ENCODE peak calls at places on chromosomes 6 and 20, in six cellular contexts. G is left ventricle myocardium inferior; R is transverse colon; H is CD4-positive, CD25-positive, alpha-beta regulatory T cell; P is upper lobe of left lung; E is mammary epithelial cell. M is an unnamed sample.

GRCh38 chr6:49898904-49899566 is 32.7 kb upstream of the CRISP1 start:
- DNase-seq in G (no peak), R (no peak), H (no peak), P (no peak), E (no peak), M (no peak)

GRCh38 chr6:143592335-143592734 is 80.8 kb upstream of the FUCA2 start:
- DNase-seq in G (no peak), R (no peak), H (no peak), P (no peak), E (no peak), M (no peak)

GRCh38 chr20:43821795-43822194 is 92.9 kb upstream of the TOX2 start:
- DNase-seq in G (no peak), R (no peak), H (peak; percentile 35), P (no peak), E (peak; percentile 25), M (no peak)

GRCh38 chr20:60242836-60243520 is 284.8 kb downstream of the CDH26 start:
- DNase-seq in G (no peak), R (no peak), H (no peak), P (no peak), E (peak; percentile 75), M (no peak)

GRCh38 chr20:59141818-59142581 is 21.6 kb upstream of the ZNF831 start:
- DNase-seq in G (no peak), R (no peak), H (no peak), P (no peak), E (no peak), M (no peak)

GRCh38 chr6:130843575-130844320 is 16.5 kb downstream of the SMLR1 start:
- DNase-seq in G (no peak), R (no peak), H (peak; percentile 68), P (no peak), E (peak; percentile 23), M (no peak)

GRCh38 chr20:13101701-13102100 is 92.9 kb downstream of the SPTLC3 start:
- DNase-seq in G (no peak), R (no peak), H (no peak), P (no peak), E (no peak), M (no peak)

GRCh38 chr6:138989098-138989983 is 1.3 kb upstream of the REPS1 start:
- DNase-seq in G (no peak), R (no peak), H (no peak), P (no peak), E (no peak), M (no peak)

GRCh38 chr6:34142599-34142998 is 3.3 kb downstream of the GRM4 start:
- DNase-seq in G (no peak), R (no peak), H (no peak), P (no peak), E (peak; percentile 20), M (no peak)

GRCh38 chr20:50409495-50409894 is 100.7 kb upstream of the PTPN1 start:
- DNase-seq in G (no peak), R (no peak), H (no peak), P (no peak), E (no peak), M (no peak)

GRCh38 chr6:12555781-12556180 is 160.8 kb upstream of the PHACTR1 start:
- DNase-seq in G (no peak), R (no peak), H (no peak), P (no peak), E (no peak), M (no peak)

GRCh38 chr6:98382246-98382645 is 452.1 kb upstream of the POU3F2 start:
- DNase-seq in G (no peak), R (no peak), H (no peak), P (no peak), E (no peak), M (no peak)

GRCh38 chr6:163327936-163328335 is 86.6 kb upstream of the QKI start:
- DNase-seq in G (no peak), R (no peak), H (no peak), P (no peak), E (no peak), M (no peak)

GRCh38 chr6:167450631-167451030 is 125.7 kb downstream of the TTLL2 start:
- DNase-seq in G (no peak), R (peak; percentile 24), H (no peak), P (no peak), E (no peak), M (no peak)

GRCh38 chr6:37373822-37374514 is 20.2 kb downstream of the RNF8 start:
- DNase-seq in G (no peak), R (no peak), H (no peak), P (no peak), E (peak; percentile 28), M (no peak)

GRCh38 chr20:58045156-58045555 is 183.3 kb downstream of the ANKRD60 start:
- DNase-seq in G (no peak), R (no peak), H (no peak), P (no peak), E (no peak), M (no peak)

GRCh38 chr6:45970326-45970725 is 45.3 kb downstream of the CLIC5 start:
- DNase-seq in G (no peak), R (peak; percentile 45), H (no peak), P (no peak), E (no peak), M (no peak)

GRCh38 chr20:31704225-31705119 is 18.2 kb downstream of the BCL2L1 start:
- DNase-seq in G (peak; percentile 34), R (peak; percentile 87), H (no peak), P (no peak), E (peak; percentile 97), M (peak; percentile 85)

GRCh38 chr6:26651382-26651781 is 8.2 kb downstream of the ZNF322 start:
- DNase-seq in G (no peak), R (no peak), H (no peak), P (no peak), E (no peak), M (no peak)
- H3K9me3 ChIP-seq in G (peaks cover 18% of the 10 kb centered on the region), R (peaks cover 3% of the 10 kb centered on the region), H (peaks cover 35% of the 10 kb centered on the region), P (no peaks in the 10 kb centered on the region), E (peaks cover 3% of the 10 kb centered on the region), M (no peaks in the 10 kb centered on the region)

GRCh38 chr20:38340693-38341092 is 5.6 kb upstream of the LBP start:
- DNase-seq in G (no peak), R (no peak), H (no peak), P (no peak), E (no peak), M (no peak)

GRCh38 chr20:38343798-38344701 is 2.2 kb upstream of the LBP start:
- DNase-seq in G (no peak), R (no peak), H (no peak), P (no peak), E (no peak), M (no peak)

GRCh38 chr20:38343107-38343797 is 3.0 kb upstream of the LBP start:
- DNase-seq in G (no peak), R (peak; percentile 62), H (no peak), P (peak; percentile 43), E (no peak), M (no peak)

GRCh38 chr20:38342196-38342595 is 4.1 kb upstream of the LBP start:
- DNase-seq in G (no peak), R (no peak), H (no peak), P (no peak), E (no peak), M (no peak)

GRCh38 chr20:38342716-38343106 is 3.6 kb upstream of the LBP start:
- DNase-seq in G (no peak), R (no peak), H (no peak), P (no peak), E (no peak), M (no peak)
- H3K27ac ChIP-seq in G (no peak overlapping the region), R (peak overlapping the region; percentile 26), H (no peak overlapping the region), P (peak overlapping the region; percentile 35), E (no peak overlapping the region), M (no peak overlapping the region)

DNA sequence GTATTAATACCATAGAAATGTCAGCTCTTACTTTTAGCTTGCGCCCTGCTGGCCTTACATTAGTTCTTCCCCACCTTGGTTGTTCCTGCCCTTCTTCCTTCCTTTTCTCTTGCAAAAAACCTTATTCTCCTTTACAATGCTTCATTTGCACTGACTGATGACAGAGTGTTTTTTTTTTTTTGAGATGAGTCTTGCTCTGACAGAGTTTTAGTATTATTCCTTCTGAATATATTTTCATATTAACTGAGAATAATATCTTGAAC is 216.4 kb upstream of the MYLIP start:
- DNase-seq in G (no peak), R (no peak), H (no peak), P (no peak), E (no peak), M (no peak)
- H3K4me1 ChIP-seq in G (peaks cover 12% of the 10 kb centered on the region), R (no peaks in the 10 kb centered on the region), H (no peaks in the 10 kb centered on the region), P (no peaks in the 10 kb centered on the region), E (peaks cover 2% of the 10 kb centered on the region), M (no peaks in the 10 kb centered on the region)

DNA sequence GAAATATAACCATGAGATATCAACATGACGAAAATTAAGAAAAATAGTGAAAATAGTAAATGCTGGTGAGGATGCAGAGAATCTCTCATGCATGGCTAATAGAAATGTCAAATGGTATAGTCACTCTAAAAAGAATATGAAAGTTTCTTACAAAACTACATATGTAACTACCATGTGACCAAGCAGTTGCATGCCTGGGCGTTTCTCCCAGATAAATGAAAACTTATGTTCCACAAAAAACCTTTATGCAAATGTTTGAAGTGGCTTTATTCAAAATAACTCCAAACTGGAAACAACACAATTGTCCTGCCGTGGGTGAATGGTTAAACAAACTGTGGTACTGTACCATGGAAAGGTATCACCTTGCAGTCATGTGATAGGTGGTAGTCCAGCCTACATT is 112.4 kb downstream of the HDGFL1 start:
- DNase-seq in G (no peak), R (no peak), H (no peak), P (no peak), E (no peak), M (no peak)
- H3K9me3 ChIP-seq in G (no peaks in the 10 kb centered on the region), R (no peaks in the 10 kb centered on the region), H (no peaks in the 10 kb centered on the region), P (no peaks in the 10 kb centered on the region), E (no peaks in the 10 kb centered on the region), M (no peaks in the 10 kb centered on the region)

M was measured in pancreas.